ENCODE peak calls at places on chromosome 3, in seven cellular contexts. R is heart left ventricle, J is WTC11, K is A549, N is kidney, V is body of pancreas, P is fibroblast of villous mesenchyme. Y is an unnamed sample.
A peak's percentile ranks its signal among the peaks of the same experiment; 100 is the strongest.

GRCh38 chr3:162111861-162112260 is 615.3 kb downstream of the OTOL1 start:
- DNase-seq in J (no peak), N (no peak), R (no peak), V (no peak), K (no peak), P (no peak), Y (no peak)

GRCh38 chr3:169554606-169555005 is 108.9 kb downstream of the MECOM start:
- DNase-seq in V (no peak), J (no peak), K (no peak), N (no peak), P (no peak), R (no peak), Y (no peak)

GRCh38 chr3:45048244-45048643 is 22.1 kb downstream of the CLEC3B start:
- DNase-seq in P (no peak), J (no peak), R (no peak), K (no peak), N (no peak), V (no peak), Y (no peak)

GRCh38 chr3:195807681-195808121 is 4.0 kb downstream of the MUC4 start:
- DNase-seq in K (no peak), V (no peak), J (no peak), R (no peak), P (no peak), N (peak; percentile 66), Y (no peak)

GRCh38 chr3:57382933-57383332 is 90.4 kb upstream of the ASB14 start:
- DNase-seq in R (no peak), V (no peak), K (no peak), N (no peak), J (no peak), P (no peak), Y (no peak)

GRCh38 chr3:187678869-187679268 is 8.7 kb upstream of the SST start:
- DNase-seq in N (no peak), R (no peak), K (peak; percentile 47), V (peak; percentile 45), J (peak; percentile 68), P (peak; percentile 71), Y (no peak)

GRCh38 chr3:13874891-13875290 is 5.0 kb downstream of the WNT7A start:
- DNase-seq in V (no peak), R (peak; percentile 62), K (no peak), P (no peak), J (no peak), N (no peak), Y (no peak)

GRCh38 chr3:178950676-178951075 is 120.9 kb downstream of the ZMAT3 start:
- DNase-seq in J (no peak), R (no peak), P (no peak), V (no peak), K (no peak), N (no peak), Y (no peak)

GRCh38 chr3:186986406-186986805 is 56.1 kb downstream of the ST6GAL1 start:
- DNase-seq in N (no peak), R (no peak), P (no peak), J (no peak), K (no peak), V (no peak), Y (no peak)

GRCh38 chr3:4827767-4828166 is 151.5 kb upstream of the BHLHE40 start:
- DNase-seq in R (no peak), V (no peak), K (peak; percentile 60), J (no peak), P (peak; percentile 24), N (no peak), Y (no peak)

GRCh38 chr3:32384938-32385337 is 6.7 kb upstream of the CMTM7 start:
- DNase-seq in P (no peak), J (no peak), K (no peak), V (peak; percentile 40), N (no peak), R (no peak), Y (no peak)

GRCh38 chr3:155701882-155702465 is 42.9 kb downstream of the PLCH1 start:
- DNase-seq in J (no peak), R (no peak), V (no peak), N (no peak), K (peak; percentile 63), P (peak; percentile 70), Y (no peak)

GRCh38 chr3:130242850-130243569 is 102.5 kb upstream of the COL6A5 start:
- DNase-seq in J (no peak), P (peak; percentile 12), V (no peak), N (no peak), K (peak; percentile 6), R (no peak), Y (no peak)

GRCh38 chr3:150736903-150737832 is 25.8 kb downstream of the SIAH2 start:
- DNase-seq in P (peak; percentile 45), V (peak; percentile 79), J (no peak), N (no peak), K (no peak), R (no peak), Y (no peak)

GRCh38 chr3:194328080-194328571 is 23.0 kb downstream of the CPN2 start:
- DNase-seq in P (no peak), K (peak; percentile 55), V (no peak), J (no peak), R (no peak), N (no peak), Y (peak; percentile 40)

GRCh38 chr3:133899309-133899708 is 3.6 kb upstream of the RAB6B start:
- DNase-seq in N (no peak), J (no peak), R (no peak), K (no peak), V (no peak), P (no peak), Y (no peak)

GRCh38 chr3:186965141-186965879 is 35.0 kb downstream of the ST6GAL1 start:
- DNase-seq in J (peak; percentile 38), K (no peak), V (no peak), R (no peak), N (no peak), P (no peak), Y (peak; percentile 29)

GRCh38 chr3:138726966-138727365 is 107.8 kb downstream of the PIK3CB start:
- DNase-seq in J (no peak), R (no peak), P (no peak), K (no peak), V (no peak), N (no peak), Y (no peak)

GRCh38 chr3:181264491-181264890 is 275.0 kb upstream of the DNAJC19 start:
- DNase-seq in J (no peak), N (no peak), V (no peak), P (no peak), R (no peak), K (no peak), Y (no peak)

GRCh38 chr3:128950223-128950938 is 43.5 kb downstream of the CFAP92 start:
- DNase-seq in J (no peak), P (peak; percentile 36), R (no peak), K (peak; percentile 44), N (no peak), V (no peak), Y (no peak)
- TF ChIP-seq CTCF in J (no peak), P (peak; percentile 44), R (no peak), K (no peak), N (peak; percentile 18), V (no peak), Y (peak; percentile 17)

DNA sequence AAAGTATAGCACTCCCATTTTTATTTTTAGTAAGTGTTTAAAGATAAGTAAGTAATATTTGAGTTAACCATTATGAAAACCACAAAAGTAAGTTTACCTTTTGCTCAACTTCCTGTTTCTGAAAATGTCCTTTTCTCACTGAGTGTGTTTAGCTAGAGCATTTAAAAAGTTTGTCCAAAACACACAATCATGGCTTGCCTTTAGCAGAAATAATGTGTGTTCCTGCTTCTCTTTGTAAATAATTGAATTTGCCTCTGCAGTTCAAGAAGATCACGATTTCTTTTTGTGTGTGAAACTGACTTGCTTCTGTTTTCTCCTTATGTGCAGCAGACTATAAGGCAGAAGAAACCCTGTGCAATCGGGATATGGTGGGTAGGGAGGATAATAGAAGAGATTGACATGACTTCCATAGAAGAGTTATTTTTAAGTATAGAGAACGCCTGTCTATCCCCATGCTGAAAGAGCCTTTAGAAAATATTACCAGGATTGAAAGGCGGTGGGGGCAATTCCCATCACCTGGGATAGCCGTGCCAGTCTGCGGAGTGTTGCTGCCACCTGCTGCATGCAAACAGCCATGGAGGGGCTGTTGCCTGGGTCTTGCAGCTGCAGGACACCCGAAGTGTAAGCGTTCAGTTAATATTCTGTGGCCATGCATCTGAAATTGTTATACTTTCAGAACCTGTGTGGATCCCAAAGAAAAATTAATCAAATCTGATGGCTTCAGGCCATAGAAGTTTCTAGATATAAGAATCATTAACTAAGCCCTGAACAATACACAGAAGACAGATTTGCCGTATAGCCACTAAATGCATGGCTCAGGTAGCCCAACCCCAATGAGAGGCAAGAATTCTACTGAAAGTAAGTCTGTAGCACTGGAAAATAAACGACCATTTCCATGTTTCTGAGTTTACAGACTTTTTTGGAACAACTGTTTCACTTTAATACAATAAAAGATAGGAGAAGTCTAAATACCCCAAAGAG is 2.4 kb upstream of the CD96 start:
- DNase-seq in N (no peak), V (peak; percentile 37), P (peak; percentile 49), R (peak; percentile 65), J (peak; percentile 79), K (peak; percentile 63), Y (peak; percentile 15)
- TF ChIP-seq CTCF in N (peak; percentile 56), V (peak; percentile 56), P (peak; percentile 81), R (peak; percentile 38), J (peak; percentile 59), K (peak; percentile 86), Y (peak; percentile 85)

DNA sequence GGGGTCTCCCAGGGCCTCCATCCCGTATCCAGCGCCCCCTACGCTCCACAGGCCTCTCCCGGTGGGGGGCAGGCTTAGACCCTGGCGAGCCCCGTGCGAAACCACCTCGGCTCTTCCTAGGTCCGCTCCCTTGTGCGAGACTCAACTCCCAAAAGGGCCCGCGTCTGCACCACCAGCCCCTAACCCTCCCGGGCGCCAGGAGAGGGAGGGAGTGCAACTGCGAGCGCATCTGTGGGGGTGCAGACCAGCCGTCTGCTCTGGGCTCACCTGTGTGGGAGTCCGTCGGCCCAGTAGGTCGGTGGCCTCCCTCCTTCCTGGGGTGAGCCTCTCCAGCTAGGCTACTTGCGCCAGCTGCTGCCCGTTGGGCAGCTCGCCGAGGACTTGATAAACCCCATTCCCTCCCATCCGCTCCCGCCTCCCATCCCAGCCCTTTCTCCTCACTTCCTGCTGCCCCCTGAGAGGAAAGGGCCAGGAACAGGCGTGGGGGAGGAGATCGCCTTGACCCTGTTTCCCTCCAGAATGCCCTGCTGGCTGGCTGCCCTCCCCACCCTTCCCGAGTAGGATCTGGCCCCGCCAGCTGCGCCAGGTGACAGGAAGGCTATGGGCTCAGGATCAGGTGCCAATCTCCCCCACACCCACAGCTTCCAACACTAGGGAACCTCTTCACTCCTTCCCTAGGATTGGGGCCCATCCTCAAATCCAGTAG is at the start of gene HYAL2:
- DNase-seq in R (peak; percentile 88), P (no peak), N (peak; percentile 91), V (no peak), K (no peak), J (peak; percentile 65), Y (no peak)
- TF ChIP-seq CTCF in R (no peak), P (no peak), N (no peak), V (no peak), K (no peak), J (no peak), Y (no peak)

DNA sequence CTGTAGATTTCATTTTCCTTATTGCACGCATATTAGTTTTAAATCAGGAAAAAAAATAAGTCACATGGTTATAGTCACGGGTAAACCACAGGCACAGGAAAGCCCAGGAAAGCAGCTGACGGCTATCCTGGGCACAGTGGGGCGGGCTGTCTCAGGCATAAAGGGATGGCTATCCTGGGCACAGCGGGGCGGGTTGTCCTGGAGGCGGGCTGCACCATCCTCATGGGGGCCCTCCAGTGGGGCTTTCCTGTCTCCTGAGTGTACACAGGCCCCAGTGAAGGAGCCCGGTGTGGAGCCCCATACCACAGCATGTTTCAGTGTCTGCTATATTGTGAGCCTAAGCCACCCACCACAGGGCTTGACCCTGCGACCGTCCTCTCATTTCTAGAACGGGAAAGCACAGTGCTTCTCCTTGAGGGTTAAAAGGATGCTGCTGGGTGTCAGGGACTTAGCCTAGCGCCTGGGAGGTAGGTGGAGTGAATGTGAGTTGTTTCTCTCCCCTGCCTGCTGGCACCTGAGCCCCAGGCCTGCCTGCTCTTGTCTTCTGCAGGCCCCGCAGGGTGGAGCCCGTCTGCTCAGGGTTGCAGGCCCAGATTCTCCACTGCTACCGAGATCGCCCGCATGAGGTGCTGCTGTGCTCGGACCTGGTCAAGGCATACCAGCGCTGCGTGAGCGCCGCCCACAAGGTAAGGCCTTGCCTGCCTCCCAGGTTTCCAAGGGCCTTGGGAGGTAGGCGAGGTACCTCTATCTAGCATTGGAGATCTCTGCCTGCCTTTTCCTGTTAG is 25.9 kb upstream of the PLXNA1 start:
- DNase-seq in J (peak; percentile 16), R (no peak), P (no peak), K (no peak), V (no peak), N (peak; percentile 73), Y (no peak)
- TF ChIP-seq CTCF in J (no peak), R (no peak), P (no peak), K (no peak), V (no peak), N (no peak), Y (no peak)